ENCODE peak calls at places on chromosomes 2 and 18, in five cellular contexts. H, M, J, P and E are unnamed samples.

GRCh38 chr2:1612391-1613077 is 131.8 kb downstream of the PXDN start:
- DNase-seq in H (no peak), M (no peak), J (no peak), P (no peak), E (no peak)

GRCh38 chr2:101732773-101733256 is 35.3 kb downstream of the MAP4K4 start:
- DNase-seq in H (no peak), M (no peak), J (no peak), P (no peak), E (no peak)

GRCh38 chr2:84996909-84997308 is 25.9 kb downstream of the KCMF1 start:
- DNase-seq in H (no peak), M (no peak), J (no peak), P (no peak), E (no peak)

GRCh38 chr2:238216651-238217184 is 13.2 kb upstream of the ILKAP start:
- DNase-seq in H (no peak), M (no peak), J (no peak), P (no peak), E (no peak)

GRCh38 chr2:138090330-138090729 is 126.1 kb downstream of the HNMT start:
- DNase-seq in H (no peak), M (no peak), J (peak), P (peak), E (no peak)

GRCh38 chr2:9768388-9768787 is 74.9 kb upstream of the TAF1B start:
- DNase-seq in H (no peak), M (no peak), J (no peak), P (no peak), E (no peak)

GRCh38 chr2:11578081-11578948 is 44.5 kb downstream of the GREB1 start:
- DNase-seq in H (no peak), M (no peak), J (no peak), P (no peak), E (no peak)

GRCh38 chr18:79519751-79520472 is 124.2 kb downstream of the NFATC1 start:
- DNase-seq in H (no peak), M (no peak), J (peak), P (peak), E (no peak)

GRCh38 chr2:98503481-98504096 is 58.9 kb downstream of the INPP4A start:
- DNase-seq in H (no peak), M (no peak), J (no peak), P (no peak), E (no peak)

GRCh38 chr2:24409700-24410556 is 49.6 kb upstream of the ITSN2 start:
- DNase-seq in H (no peak), M (no peak), J (peak), P (peak), E (no peak)

GRCh38 chr18:50473896-50474295 is 86.0 kb upstream of the MAPK4 start:
- DNase-seq in H (no peak), M (no peak), J (no peak), P (no peak), E (no peak)

GRCh38 chr2:10014418-10015190 is 28.7 kb upstream of the KLF11 start:
- DNase-seq in H (no peak), M (no peak), J (no peak), P (no peak), E (no peak)